ENCODE peak calls at places on chromosomes 11 and 22, in five cellular contexts. P is pancreas, B is colonic mucosa, E is psoas muscle, G is body of pancreas. M is an unnamed sample. For H3K4me1 and H3K36me3, the result is how much of the 10 kb centered on the place peaks cover.

GRCh38 chr22:40478456-40479125 is 108.2 kb downstream of the SGSM3 start:
- DNase-seq in G (no peak), E (no peak), P (no peak), B (no peak), M (no peak)

GRCh38 chr11:79227308-79227707 is 213.5 kb downstream of the TENM4 start:
- DNase-seq in E (no peak), P (no peak), G (no peak), B (no peak), M (no peak)

GRCh38 chr11:106051103-106051502 is 26.0 kb downstream of the KBTBD3 start:
- DNase-seq in E (no peak), G (no peak), P (no peak), B (no peak), M (no peak)

GRCh38 chr22:41787331-41787730 is 13.1 kb upstream of the CCDC134 start:
- DNase-seq in E (no peak), B (no peak), P (no peak), G (no peak), M (no peak)

GRCh38 chr11:120710354-120711187 is 199.0 kb downstream of the GRIK4 start:
- DNase-seq in E (peak), P (no peak), G (peak), B (peak), M (peak)

GRCh38 chr11:92707173-92707619 is 262.3 kb upstream of the MTNR1B start:
- DNase-seq in B (no peak), E (peak), P (no peak), G (peak), M (no peak)

GRCh38 chr11:121038642-121039409 is 14.9 kb downstream of the TBCEL start:
- DNase-seq in E (no peak), B (no peak), G (no peak), P (no peak), M (no peak)

GRCh38 chr11:1924121-1924520 is 4.6 kb downstream of the TNNT3 start:
- DNase-seq in G (no peak), P (peak), B (no peak), E (peak), M (no peak)

GRCh38 chr22:30602049-30602448 is 4.9 kb upstream of the TCN2 start:
- DNase-seq in G (peak), P (no peak), E (no peak), B (peak), M (no peak)

GRCh38 chr22:49971232-49972162 is 10.9 kb downstream of the PIM3 start:
- DNase-seq in E (peak), B (peak), G (peak), P (peak), M (peak)

GRCh38 chr11:86876716-86877234 is 76.4 kb downstream of the PRSS23 start:
- DNase-seq in P (no peak), G (no peak), B (no peak), E (no peak), M (no peak)

GRCh38 chr11:66340596-66341501 is 4.1 kb downstream of the BRMS1 start:
- DNase-seq in G (no peak), P (peak), E (peak), B (no peak), M (no peak)

GRCh38 chr11:108620958-108621772 is 27.6 kb upstream of the EXPH5 start:
- DNase-seq in E (no peak), G (no peak), B (no peak), P (no peak), M (no peak)

GRCh38 chr11:45606514-45607024 is 58.9 kb downstream of the CHST1 start:
- DNase-seq in P (no peak), G (no peak), E (no peak), B (no peak), M (peak)

GRCh38 chr11:117419136-117419914 is 91.7 kb downstream of the CEP164 start:
- DNase-seq in E (no peak), G (no peak), P (no peak), B (no peak), M (no peak)

GRCh38 chr11:134432776-134433175 is 20.7 kb upstream of the B3GAT1 start:
- DNase-seq in G (no peak), B (no peak), E (no peak), P (no peak), M (no peak)

GRCh38 chr11:2530855-2531200 is 86.0 kb downstream of the KCNQ1 start:
- DNase-seq in E (peak), G (peak), P (peak), B (no peak), M (no peak)

GRCh38 chr11:113563766-113564165 is 88.6 kb upstream of the DRD2 start:
- DNase-seq in E (no peak), G (no peak), B (no peak), P (no peak), M (no peak)

GRCh38 chr11:2298795-2299747 is 2.6 kb downstream of the C11orf21 start:
- DNase-seq in P (no peak), G (peak), B (peak), E (peak), M (peak)

GRCh38 chr11:122869622-122870021 is 12.9 kb upstream of the JHY start:
- DNase-seq in G (no peak), B (no peak), P (no peak), E (no peak), M (no peak)

GRCh38 chr11:134132808-134133207 is 63.9 kb downstream of the JAM3 start:
- DNase-seq in E (no peak), G (no peak), P (no peak), B (no peak), M (no peak)

GRCh38 chr11:57787920-57788716 is 26.5 kb downstream of the CTNND1 start:
- DNase-seq in B (no peak), E (no peak), P (no peak), G (no peak), M (no peak)

GRCh38 chr11:57792060-57792541 is 30.5 kb downstream of the CTNND1 start:
- DNase-seq in B (peak), P (no peak), G (peak), E (peak), M (peak)

GRCh38 chr11:57793711-57794110 is 32.1 kb downstream of the CTNND1 start:
- DNase-seq in B (no peak), P (no peak), E (no peak), G (no peak), M (no peak)

GRCh38 chr11:57791321-57792059 is 29.9 kb downstream of the CTNND1 start:
- DNase-seq in E (no peak), P (no peak), G (no peak), B (no peak), M (no peak)

GRCh38 chr11:57792870-57793269 is 31.3 kb downstream of the CTNND1 start:
- DNase-seq in P (no peak), E (no peak), B (peak), G (no peak), M (no peak)
- H3K4me1 ChIP-seq in P (under half), E (under half), B (under half), G (half or more), M (under half)

GRCh38 chr11:34050967-34051348 is 573 bp upstream of the CAPRIN1 start:
- DNase-seq in P (no peak), B (no peak), G (no peak), E (no peak), M (no peak)

GRCh38 chr11:34049058-34049457 is 2.5 kb upstream of the CAPRIN1 start:
- DNase-seq in P (no peak), G (no peak), B (no peak), E (no peak), M (no peak)

GRCh38 chr11:34051349-34052035 is at the start of gene CAPRIN1:
- DNase-seq in G (peak), P (peak), B (peak), E (peak), M (peak)

GRCh38 chr11:34052036-34052607 is 591 bp downstream of the CAPRIN1 start:
- DNase-seq in E (peak), P (peak), G (peak), B (peak), M (peak)

DNA sequence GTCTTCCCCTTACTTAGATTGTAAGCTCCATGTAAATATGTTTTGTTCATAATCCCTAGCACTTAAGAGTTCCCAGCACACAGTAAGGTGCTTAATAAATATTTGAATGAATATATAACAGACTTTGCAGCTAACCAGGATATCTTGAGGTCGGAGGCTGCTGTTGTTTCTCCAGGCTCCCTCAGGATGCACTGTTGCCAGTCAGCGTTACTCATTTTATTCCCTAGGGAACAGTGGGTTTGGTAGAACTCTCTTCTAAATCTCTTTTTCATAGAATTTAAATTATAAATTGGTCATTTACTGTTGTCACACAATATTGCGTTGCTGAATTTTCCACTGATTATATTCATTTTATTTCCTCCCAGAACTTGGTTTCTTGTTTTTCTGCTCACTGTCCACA is 995 bp upstream of the CAPRIN1 start:
- DNase-seq in E (no peak), B (no peak), G (no peak), P (no peak), M (no peak)
- H3K4me3 ChIP-seq in E (peak), B (peak), G (no peak), P (peak), M (peak)

GRCh38 chr11:72233773-72234513 is 9.4 kb downstream of the INPPL1 start:
- DNase-seq in E (no peak), P (peak), G (no peak), B (no peak), M (peak)
- H3K36me3 ChIP-seq in E (under half), P (under half), G (under half), B (under half), M (under half)

GRCh38 chr11:78094250-78094649 is 14.6 kb upstream of the NDUFC2 start:
- DNase-seq in P (no peak), G (no peak), E (no peak), B (no peak), M (no peak)
- H3K4me1 ChIP-seq in P (under half), G (under half), E (under half), B (under half), M (under half)

DNA sequence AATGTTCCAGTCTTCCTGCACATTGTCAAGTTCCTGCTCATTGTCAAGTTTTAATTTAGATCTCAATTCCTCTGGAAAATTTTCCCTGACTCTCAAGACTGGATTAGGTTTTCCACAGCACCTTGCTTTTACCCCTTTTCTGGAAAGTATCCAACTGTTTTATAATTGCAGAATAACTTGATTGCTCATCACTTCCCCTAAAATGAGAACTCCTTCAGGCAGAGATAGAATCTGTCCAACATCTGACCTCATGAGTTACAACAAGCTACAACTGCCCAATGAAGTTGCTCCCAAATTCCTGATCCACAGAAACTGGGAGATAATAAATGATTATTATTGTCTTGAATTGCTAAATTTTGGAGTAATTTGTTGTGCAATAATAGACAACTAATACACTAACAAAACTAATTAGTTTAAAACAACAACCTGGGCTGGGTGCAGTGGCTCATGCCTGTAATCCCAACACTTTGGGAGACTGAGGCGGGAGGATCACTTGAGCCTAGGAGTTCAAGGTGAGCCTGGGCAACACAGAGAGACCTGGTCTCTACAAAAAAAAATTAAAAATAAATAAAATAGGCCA is 10.0 kb upstream of the CCDC83 start:
- DNase-seq in G (no peak), P (no peak), B (no peak), E (no peak), M (no peak)
- H3K4me3 ChIP-seq in G (no peak), P (no peak), B (no peak), E (no peak), M (no peak)

DNA sequence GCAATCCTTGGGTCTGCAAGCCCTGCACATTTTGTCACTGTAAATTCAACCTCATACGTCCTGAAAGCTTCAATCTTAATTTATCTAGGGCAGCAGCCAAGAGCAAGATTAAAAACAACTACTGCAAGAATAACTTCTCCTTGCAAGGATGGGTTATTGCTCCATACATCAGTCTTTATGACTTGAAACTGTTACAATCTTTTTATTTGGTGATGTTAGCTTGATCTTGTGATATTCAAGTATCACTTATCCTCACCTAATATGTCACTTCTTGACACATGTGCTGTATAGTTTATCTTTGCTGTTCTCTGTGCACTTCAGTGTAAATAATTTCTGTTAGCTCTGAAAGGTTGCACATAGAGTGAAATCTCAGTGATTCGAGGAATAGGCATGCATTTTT is 14.7 kb upstream of the APLP2 start:
- DNase-seq in E (no peak), B (no peak), G (no peak), P (no peak), M (no peak)
- H3K36me3 ChIP-seq in E (under half), B (under half), G (under half), P (under half), M (under half)

GRCh38 chr22:37178350-37179125 is 9.5 kb downstream of the C1QTNF6 start:
- DNase-seq in B (peak), G (peak), P (no peak), E (peak), M (peak)
- H3K4me1 ChIP-seq in B (under half), G (under half), P (under half), E (under half), M (under half)

GRCh38 chr11:63920126-63920869 is 3.3 kb upstream of the RCOR2 start:
- DNase-seq in G (peak), P (peak), E (peak), B (peak), M (peak)

GRCh38 chr11:63923319-63923718 is 6.4 kb upstream of the RCOR2 start:
- DNase-seq in P (no peak), E (no peak), B (no peak), G (no peak), M (no peak)

GRCh38 chr11:63920870-63921417 is 4.0 kb upstream of the RCOR2 start:
- DNase-seq in E (no peak), G (peak), B (peak), P (peak), M (no peak)

GRCh38 chr11:63919267-63920125 is 2.5 kb upstream of the RCOR2 start:
- DNase-seq in G (peak), E (peak), P (peak), B (peak), M (no peak)

DNA sequence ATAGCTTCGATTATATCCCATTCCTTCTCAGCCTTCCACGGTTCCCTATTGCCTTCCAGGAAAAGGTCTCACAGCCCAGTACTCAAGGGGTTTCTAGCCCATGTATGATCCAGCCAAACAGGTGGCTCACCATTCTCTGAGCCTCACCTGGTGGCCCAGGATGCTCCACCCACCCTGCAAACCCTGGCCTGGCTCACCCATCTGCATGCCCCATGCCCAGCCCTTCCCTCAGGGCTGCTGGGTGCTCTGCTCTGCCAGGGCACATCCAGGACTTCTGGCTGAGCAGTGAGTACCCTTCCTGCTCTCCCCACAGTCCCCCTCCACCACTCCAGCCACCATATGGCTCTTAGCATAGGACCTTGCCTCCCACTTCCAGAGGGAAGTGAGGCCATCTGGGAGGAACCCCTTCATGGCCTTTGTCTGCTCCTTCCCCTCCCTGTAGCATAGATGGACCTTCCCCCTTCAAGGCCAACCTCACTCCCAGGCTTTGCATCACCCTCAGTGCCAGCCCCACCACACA is 5.8 kb upstream of the RCOR2 start:
- DNase-seq in G (no peak), E (no peak), B (no peak), P (no peak), M (no peak)
- H3K4me3 ChIP-seq in G (no peak), E (no peak), B (no peak), P (no peak), M (no peak)